ENCODE peak calls at places on chromosome 22, in eight cellular contexts. O is esophagus squamous epithelium, I is fibroblast of lung, F is tibial artery, E is left ventricle myocardium inferior, N is pancreas, D is K562, W is RWPE2. H is an unnamed sample.

GRCh38 chr22:43533131-43533530 is 121.3 kb downstream of the MPPED1 start:
- DNase-seq in F (no peak), O (no peak), W (no peak), E (no peak), D (no peak), I (no peak), N (no peak), H (no peak)

GRCh38 chr22:35113341-35113740 is 47.4 kb downstream of the ISX start:
- DNase-seq in N (no peak), D (no peak), O (no peak), F (no peak), W (no peak), E (no peak), I (no peak), H (no peak)

GRCh38 chr22:25551396-25551795 is 13.1 kb upstream of the GRK3 start:
- DNase-seq in F (no peak), W (no peak), I (peak; percentile 85), D (no peak), O (no peak), N (no peak), E (no peak), H (no peak)

GRCh38 chr22:38953577-38954413 is 3.6 kb upstream of the APOBEC3A start:
- DNase-seq in N (no peak), W (no peak), E (no peak), F (no peak), I (no peak), D (peak; percentile 18), O (no peak), H (no peak)

GRCh38 chr22:49948116-49948515 is 12.5 kb upstream of the PIM3 start:
- DNase-seq in D (no peak), I (no peak), W (no peak), F (no peak), E (no peak), N (no peak), O (no peak), H (no peak)

GRCh38 chr22:30414525-30415047 is 11.0 kb upstream of the MTFP1 start:
- DNase-seq in O (no peak), N (no peak), W (no peak), D (no peak), E (no peak), I (peak; percentile 47), F (no peak), H (no peak)

GRCh38 chr22:34903416-34903815 is 162.5 kb upstream of the ISX start:
- DNase-seq in O (no peak), F (no peak), D (no peak), W (no peak), E (no peak), N (no peak), I (no peak), H (no peak)

GRCh38 chr22:37525073-37525745 is 6.0 kb upstream of the CARD10 start:
- DNase-seq in D (no peak), I (peak; percentile 87), W (peak; percentile 94), O (no peak), F (no peak), N (peak; percentile 38), E (no peak), H (no peak)

GRCh38 chr22:35177811-35178210 is 79.5 kb upstream of the HMGXB4 start:
- DNase-seq in N (no peak), I (no peak), E (no peak), F (no peak), O (no peak), D (no peak), W (no peak), H (no peak)

GRCh38 chr22:20807315-20807752 is 33.4 kb downstream of the SERPIND1 start:
- DNase-seq in O (no peak), E (no peak), W (no peak), N (no peak), D (peak; percentile 85), I (peak; percentile 81), F (no peak), H (no peak)

GRCh38 chr22:39556970-39557811 is 13.4 kb upstream of the CACNA1I start:
- DNase-seq in E (no peak), O (no peak), F (no peak), D (peak; percentile 58), I (peak; percentile 14), W (no peak), N (no peak), H (no peak)

GRCh38 chr22:35135165-35135564 is 69.2 kb downstream of the ISX start:
- DNase-seq in W (no peak), D (no peak), F (no peak), O (no peak), I (no peak), E (no peak), N (no peak), H (no peak)

GRCh38 chr22:39290724-39291161 is 28.7 kb downstream of the RPL3 start:
- DNase-seq in E (peak; percentile 86), N (peak; percentile 97), I (peak; percentile 64), O (no peak), W (peak; percentile 89), D (no peak), F (no peak), H (no peak)

GRCh38 chr22:46085831-46086576 is 64.3 kb upstream of the PPARA start:
- DNase-seq in F (peak; percentile 67), I (peak; percentile 86), E (peak; percentile 81), D (peak; percentile 93), W (peak; percentile 96), O (no peak), N (peak; percentile 86), H (no peak)

GRCh38 chr22:19039796-19040580 is 82.2 kb downstream of the DGCR2 start:
- DNase-seq in I (no peak), F (no peak), W (no peak), O (no peak), E (no peak), N (peak; percentile 42), D (no peak), H (no peak)

GRCh38 chr22:31800065-31800464 is 46.2 kb downstream of the DEPDC5 start:
- DNase-seq in F (no peak), D (no peak), I (peak; percentile 56), O (no peak), N (no peak), W (no peak), E (no peak), H (no peak)

GRCh38 chr22:48821346-48822186 is 1006.1 kb downstream of the BRD1 start:
- DNase-seq in F (no peak), E (no peak), O (no peak), W (no peak), N (no peak), D (no peak), I (no peak), H (no peak)

GRCh38 chr22:27315833-27316232 is 485.7 kb downstream of the MN1 start:
- DNase-seq in I (no peak), F (no peak), W (no peak), O (no peak), D (no peak), N (no peak), E (no peak), H (no peak)
- H3K4me1 ChIP-seq in I (no peaks in the 10 kb centered on the region), F (peaks cover 22% of the 10 kb centered on the region), W (no peaks in the 10 kb centered on the region), O (no peaks in the 10 kb centered on the region), D (no peaks in the 10 kb centered on the region), N (peaks cover 5% of the 10 kb centered on the region), E (peaks cover 21% of the 10 kb centered on the region), H (peaks cover 9% of the 10 kb centered on the region)

DNA sequence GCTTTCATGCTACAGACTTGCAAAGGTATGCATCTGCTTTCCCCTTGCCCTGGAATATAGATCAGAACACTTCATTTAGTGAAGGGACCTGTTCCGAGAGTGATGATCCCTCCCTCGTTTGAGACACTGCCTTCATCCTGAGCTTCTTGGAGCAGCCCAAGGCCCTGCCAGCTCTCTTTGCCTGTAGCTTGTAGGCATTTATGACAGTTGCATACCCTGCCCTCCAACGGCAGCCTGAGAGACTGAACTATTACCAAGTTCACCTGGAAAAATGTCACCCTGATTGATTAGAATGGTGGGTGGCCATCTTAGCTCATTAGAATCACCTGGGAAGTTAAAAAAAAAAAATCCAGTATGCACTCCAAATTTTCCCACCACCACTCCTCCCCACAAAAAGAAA is 1.5 kb downstream of the MICAL3 start:
- DNase-seq in O (no peak), F (no peak), E (no peak), D (no peak), I (no peak), W (no peak), N (no peak), H (no peak)
- H3K4me1 ChIP-seq in O (peaks cover 14% of the 10 kb centered on the region), F (peaks cover 28% of the 10 kb centered on the region), E (peaks cover 35% of the 10 kb centered on the region), D (peaks cover 14% of the 10 kb centered on the region), I (peaks cover 2% of the 10 kb centered on the region), W (peaks cover 22% of the 10 kb centered on the region), N (no peaks in the 10 kb centered on the region), H (no peaks in the 10 kb centered on the region)

GRCh38 chr22:41417622-41418390 is 28.8 kb downstream of the TOB2 start:
- DNase-seq in O (no peak), F (peak; percentile 94), E (peak; percentile 90), D (no peak), I (peak; percentile 11), N (peak; percentile 100), W (no peak), H (no peak)
- H3K4me1 ChIP-seq in O (peaks cover 29% of the 10 kb centered on the region), F (peaks cover 61% of the 10 kb centered on the region), E (peaks cover 67% of the 10 kb centered on the region), D (peaks cover 26% of the 10 kb centered on the region), I (peaks cover 8% of the 10 kb centered on the region), N (peaks cover 35% of the 10 kb centered on the region), W (no peaks in the 10 kb centered on the region), H (peaks cover 5% of the 10 kb centered on the region)

GRCh38 chr22:36194971-36195370 is 6.6 kb downstream of the APOL4 start:
- DNase-seq in O (no peak), F (peak; percentile 57), D (no peak), E (peak; percentile 38), W (no peak), N (no peak), I (peak; percentile 65), H (peak; percentile 25)

GRCh38 chr22:36197601-36198146 is 3.9 kb downstream of the APOL4 start:
- DNase-seq in O (no peak), N (no peak), W (no peak), D (peak; percentile 18), I (no peak), E (no peak), F (no peak), H (no peak)

GRCh38 chr22:36198482-36198881 is 3.1 kb downstream of the APOL4 start:
- DNase-seq in N (no peak), W (no peak), F (no peak), D (no peak), E (no peak), O (no peak), I (no peak), H (no peak)

GRCh38 chr22:36197065-36197440 is 4.6 kb downstream of the APOL4 start:
- DNase-seq in W (no peak), F (peak; percentile 62), E (peak; percentile 67), N (no peak), O (no peak), D (peak; percentile 58), I (peak; percentile 56), H (peak; percentile 41)

DNA sequence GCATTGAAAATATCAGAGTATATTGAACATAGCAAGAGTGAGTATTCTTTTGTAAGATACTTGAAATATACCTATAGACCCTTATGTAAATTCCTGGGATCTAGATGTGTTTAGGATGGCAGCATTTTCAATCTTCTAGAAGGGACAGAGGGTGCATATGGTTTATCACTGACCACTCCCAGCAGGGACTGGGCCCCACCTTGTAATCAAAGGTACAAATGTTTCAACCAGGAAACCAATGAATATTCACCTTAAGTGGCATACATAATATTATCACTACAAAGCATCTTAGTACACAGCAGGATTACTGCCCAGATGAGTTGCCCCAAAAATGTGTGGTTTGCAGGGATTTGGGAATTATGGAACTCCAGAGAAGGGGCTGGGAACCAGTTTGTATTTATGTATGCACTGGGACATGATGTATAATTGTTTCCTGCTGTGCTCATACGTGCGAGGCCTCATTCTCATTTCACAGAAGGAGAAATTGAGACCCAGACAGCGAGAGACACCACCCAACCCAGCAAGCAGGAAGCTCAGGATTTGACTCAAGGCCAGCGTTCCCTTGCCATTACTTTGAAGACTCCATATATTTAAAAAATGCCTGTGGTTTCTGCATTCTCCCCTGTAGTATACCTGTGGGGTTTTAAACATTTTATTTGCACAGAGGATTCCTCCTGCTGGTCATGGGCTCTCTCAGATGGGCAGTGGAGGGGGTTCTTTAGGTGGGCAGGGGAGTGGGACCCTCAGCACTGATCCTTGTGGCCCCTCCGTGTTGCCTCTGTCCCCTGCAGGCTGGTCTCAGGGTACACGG is 5.2 kb downstream of the APOL4 start:
- DNase-seq in F (no peak), O (no peak), W (no peak), D (no peak), N (no peak), I (no peak), E (no peak), H (no peak)
- H3K4me1 ChIP-seq in F (no peaks in the 10 kb centered on the region), O (no peaks in the 10 kb centered on the region), W (no peaks in the 10 kb centered on the region), D (peaks cover 30% of the 10 kb centered on the region), N (no peaks in the 10 kb centered on the region), I (peaks cover 7% of the 10 kb centered on the region), E (peaks cover 68% of the 10 kb centered on the region), H (peaks cover 6% of the 10 kb centered on the region)